ENCODE peak calls at places on chromosome X, in ten cellular contexts. C is ovary, O is tibial nerve, I is right lobe of liver, H is testis, N is prostate gland, D is suprapubic skin, R is IMR-90, B is Peyer's patch, X is sigmoid colon. K is an unnamed sample. For H3K36me3 and H3K9me3, the result is how much of the 10 kb centered on the place peaks cover.

GRCh38 chrX:39931554-39932282 is 166.0 kb downstream of the BCOR start:
- DNase-seq in C (no peak), D (no peak), R (no peak), O (no peak), X (no peak), N (no peak), I (no peak), B (no peak), H (no peak), K (no peak)

GRCh38 chrX:103376979-103377324 is 614 bp downstream of the BEX3 start:
- DNase-seq in B (no peak), X (no peak), H (peak), R (peak), O (no peak), C (peak), D (no peak), N (no peak), I (peak), K (peak)

GRCh38 chrX:133171962-133172708 is 46.0 kb downstream of the TFDP3 start:
- DNase-seq in B (no peak), D (no peak), I (no peak), X (no peak), N (no peak), R (no peak), C (no peak), H (no peak), O (no peak), K (no peak)

GRCh38 chrX:48899078-48899410 is 1.3 kb downstream of the PQBP1 start:
- DNase-seq in H (no peak), X (no peak), B (no peak), D (no peak), N (no peak), R (no peak), C (no peak), O (no peak), I (no peak), K (no peak)

GRCh38 chrX:11261260-11261659 is 32.0 kb upstream of the AMELX start:
- DNase-seq in B (no peak), N (no peak), D (no peak), O (no peak), C (no peak), R (peak), I (no peak), H (no peak), X (no peak), K (no peak)

GRCh38 chrX:20204354-20204753 is 62.4 kb downstream of the RPS6KA3 start:
- DNase-seq in X (no peak), C (no peak), D (no peak), I (no peak), B (no peak), O (no peak), N (no peak), R (no peak), H (no peak), K (no peak)

GRCh38 chrX:154805696-154806091 is 409 bp upstream of the MPP1 start:
- DNase-seq in N (no peak), R (peak), O (no peak), H (no peak), B (no peak), X (no peak), D (no peak), I (no peak), C (no peak), K (no peak)

GRCh38 chrX:130079824-130080406 is 30.4 kb downstream of the ELF4 start:
- DNase-seq in O (no peak), N (peak), R (peak), B (peak), C (peak), H (peak), D (no peak), I (peak), X (peak), K (peak)

GRCh38 chrX:97234471-97235097 is 350.9 kb downstream of the RPA4 start:
- DNase-seq in D (no peak), I (no peak), O (no peak), X (no peak), N (no peak), R (no peak), B (no peak), C (no peak), H (no peak), K (no peak)

GRCh38 chrX:119477812-119478232 is 9.6 kb downstream of the SLC25A5 start:
- DNase-seq in C (no peak), H (no peak), D (no peak), I (peak), B (no peak), O (peak), X (no peak), R (peak), N (no peak), K (peak)

GRCh38 chrX:105829006-105829405 is 6.7 kb downstream of the NRK start:
- DNase-seq in C (no peak), B (no peak), X (no peak), N (no peak), H (no peak), I (no peak), O (no peak), R (peak), D (no peak), K (no peak)

GRCh38 chrX:54076903-54077302 is 32.6 kb upstream of the PHF8 start:
- DNase-seq in C (no peak), N (no peak), I (no peak), H (no peak), R (peak), D (no peak), B (no peak), X (no peak), O (no peak), K (no peak)

GRCh38 chrX:152865232-152865920 is 32.5 kb upstream of the ZNF185 start:
- DNase-seq in H (peak), B (no peak), N (peak), C (no peak), R (no peak), X (no peak), I (no peak), O (no peak), D (no peak), K (no peak)

GRCh38 chrX:133681416-133681815 is 266.1 kb upstream of the GPC4 start:
- DNase-seq in D (no peak), I (no peak), R (no peak), H (no peak), N (no peak), O (no peak), X (no peak), B (no peak), C (no peak), K (no peak)

GRCh38 chrX:153909024-153909979 is 4.8 kb downstream of the AVPR2 start:
- DNase-seq in D (no peak), O (no peak), X (peak), C (no peak), N (no peak), R (no peak), I (no peak), H (no peak), B (no peak), K (no peak)

GRCh38 chrX:154452823-154453222 is 5.3 kb upstream of the PLXNA3 start:
- DNase-seq in X (no peak), I (no peak), B (no peak), C (no peak), R (no peak), H (no peak), N (no peak), O (no peak), D (no peak), K (no peak)

GRCh38 chrX:139766545-139766983 is 58.6 kb upstream of the MCF2 start:
- DNase-seq in I (no peak), R (no peak), O (no peak), X (no peak), D (no peak), H (no peak), C (no peak), B (no peak), N (no peak), K (no peak)

GRCh38 chrX:150643271-150643670 is 49.9 kb upstream of the MTMR1 start:
- DNase-seq in X (no peak), N (no peak), D (no peak), R (peak), C (no peak), I (no peak), H (no peak), O (no peak), B (no peak), K (no peak)

GRCh38 chrX:16748425-16748824 is 29.0 kb downstream of the SYAP1 start:
- DNase-seq in I (no peak), N (no peak), O (no peak), X (no peak), H (no peak), D (no peak), B (no peak), C (no peak), R (no peak), K (no peak)

GRCh38 chrX:16750136-16750535 is 30.7 kb downstream of the SYAP1 start:
- DNase-seq in N (no peak), B (no peak), D (no peak), O (no peak), C (no peak), H (no peak), R (no peak), I (no peak), X (no peak), K (no peak)

DNA sequence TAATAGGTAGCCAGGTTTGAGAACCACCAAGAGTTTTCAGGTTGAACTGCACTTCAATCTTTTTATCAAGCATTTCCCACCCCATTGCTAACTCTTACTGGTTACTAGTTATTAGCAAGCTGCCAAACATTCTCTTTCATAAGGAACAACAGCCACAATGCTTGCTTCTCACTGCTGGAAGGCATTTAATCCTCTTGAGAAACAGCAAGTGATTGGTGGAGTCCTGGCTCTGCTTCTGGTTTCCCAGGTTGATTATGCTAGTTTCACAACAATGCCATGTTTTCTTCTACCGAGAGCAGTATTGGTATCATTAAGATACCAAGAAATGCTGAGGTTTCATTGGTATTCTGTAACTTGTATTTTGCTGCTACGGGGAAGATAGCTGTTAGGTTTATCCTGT is 32.2 kb upstream of the TXLNG start:
- DNase-seq in C (no peak), O (no peak), X (no peak), B (no peak), D (no peak), R (no peak), I (no peak), H (no peak), N (no peak), K (no peak)
- H3K36me3 ChIP-seq in C (under half), O (under half), X (under half), B (under half), D (under half), R (under half), I (under half), H (under half), N (under half), K (under half)

GRCh38 chrX:17237146-17237545 is 137.9 kb upstream of the NHS start:
- DNase-seq in N (no peak), H (no peak), R (no peak), X (no peak), O (no peak), D (no peak), I (no peak), C (no peak), B (no peak), K (no peak)
- TF ChIP-seq POLR2A in N (no peak), H (no peak), R (no peak), X (no peak), O (no peak), D (no peak), I (no peak), C (no peak), B (no peak), K (no peak)

GRCh38 chrX:69214463-69214862 is 49.2 kb upstream of the PJA1 start:
- DNase-seq in C (no peak), X (no peak), N (no peak), R (no peak), I (no peak), H (no peak), B (no peak), D (no peak), O (no peak), K (no peak)
- H3K9me3 ChIP-seq in C (under half), X (under half), N (under half), R (under half), I (under half), H (under half), B (under half), D (under half), O (under half), K (under half)

DNA sequence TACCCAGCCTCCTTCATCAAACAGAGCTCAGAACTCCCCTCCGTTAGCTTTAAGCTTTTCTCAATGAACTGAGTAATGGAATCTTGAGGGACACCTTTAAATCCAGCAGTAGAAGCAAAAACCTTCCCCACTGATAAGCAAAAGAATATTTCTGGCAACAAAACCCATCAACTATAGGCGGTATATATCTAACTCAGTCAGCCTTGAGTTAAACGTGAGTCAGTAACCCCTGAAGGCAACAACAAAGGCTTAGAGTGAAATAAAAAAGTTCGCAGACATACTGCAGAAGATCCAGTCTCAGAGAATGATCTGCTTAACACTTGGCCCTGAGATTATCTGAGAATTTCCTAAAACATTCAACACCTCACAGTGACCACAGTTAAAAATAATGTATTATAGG is 77.2 kb downstream of the DMD start:
- DNase-seq in C (no peak), I (no peak), X (no peak), B (no peak), H (no peak), R (no peak), N (no peak), D (no peak), O (no peak), K (no peak)
- H3K36me3 ChIP-seq in C (under half), I (under half), X (under half), B (under half), H (under half), R (under half), N (under half), D (under half), O (under half), K (under half)

GRCh38 chrX:41921492-41922124 is 1.7 kb downstream of the CASK start:
- DNase-seq in R (peak), C (no peak), N (peak), X (no peak), D (no peak), O (no peak), I (no peak), H (no peak), B (no peak), K (no peak)

GRCh38 chrX:41922125-41922521 is 1.2 kb downstream of the CASK start:
- DNase-seq in I (peak), H (peak), N (peak), C (no peak), O (no peak), R (peak), D (no peak), X (no peak), B (no peak), K (no peak)

GRCh38 chrX:41923925-41924693 is 755 bp upstream of the CASK start:
- DNase-seq in C (no peak), N (peak), D (no peak), R (peak), O (no peak), I (peak), B (peak), X (no peak), H (peak), K (peak)

GRCh38 chrX:41922694-41923171 is 621 bp downstream of the CASK start:
- DNase-seq in I (peak), D (peak), H (peak), B (peak), O (no peak), X (no peak), N (peak), R (no peak), C (peak), K (peak)

DNA sequence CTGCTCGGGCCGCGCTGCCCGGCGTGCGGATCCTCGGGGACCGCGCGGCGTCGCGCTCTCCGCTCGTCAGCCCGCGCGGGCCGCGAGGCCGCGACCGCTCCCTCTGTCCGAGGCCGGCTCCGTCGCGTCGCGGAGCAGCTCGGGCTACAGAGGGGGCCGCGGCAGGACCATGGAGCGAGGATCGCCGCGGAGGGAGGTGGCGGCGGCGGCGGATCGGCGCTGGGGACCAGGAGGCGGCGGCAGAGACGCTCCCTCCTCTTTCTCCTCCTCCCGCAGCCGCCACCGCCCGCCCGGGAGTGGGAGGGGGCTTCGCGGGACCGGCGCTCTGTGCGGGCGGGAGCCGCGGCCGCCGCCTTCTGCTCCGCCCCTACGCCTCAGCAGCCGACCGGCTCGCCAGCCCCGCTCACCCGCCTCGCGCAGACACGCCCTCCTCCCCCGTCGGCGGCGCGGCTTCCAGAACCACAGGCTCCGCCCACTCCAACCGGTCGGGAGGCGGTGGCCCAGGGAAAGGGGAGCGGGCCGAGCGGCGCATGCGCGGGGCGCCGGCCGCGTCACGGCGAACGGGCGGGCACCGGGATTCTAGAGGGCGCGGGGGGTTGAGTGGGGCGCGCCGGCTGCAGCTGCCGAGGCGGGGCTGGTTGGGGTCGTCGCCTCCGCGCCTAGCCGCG is at the start of gene CASK:
- DNase-seq in N (peak), B (peak), X (peak), R (peak), O (peak), D (peak), H (peak), I (peak), C (peak), K (peak)
- TF ChIP-seq POLR2A in N (peak), B (peak), X (no peak), R (no peak), O (peak), D (no peak), H (peak), I (peak), C (peak), K (peak)

DNA sequence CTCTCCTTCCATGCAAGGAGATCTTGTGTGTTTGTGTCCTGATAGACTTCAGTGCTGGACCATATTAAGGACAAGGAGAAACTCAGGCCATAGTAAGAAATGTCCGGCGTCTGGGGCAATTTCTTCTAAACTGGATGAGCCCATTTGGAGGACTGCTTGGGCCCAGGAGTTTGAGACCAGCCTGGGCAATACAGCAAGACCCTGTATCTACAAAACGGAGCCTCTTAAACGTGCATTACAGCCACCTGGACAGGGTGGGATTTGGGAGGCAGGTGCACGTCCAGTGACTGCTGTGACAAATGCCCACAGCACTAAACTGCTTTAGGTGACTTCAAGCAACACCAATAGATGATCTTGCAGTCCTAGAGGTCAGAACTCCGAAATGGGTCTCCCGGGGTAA is 311.9 kb downstream of the DHRSX start:
- DNase-seq in C (no peak), R (no peak), O (no peak), N (no peak), B (no peak), X (no peak), I (no peak), D (no peak), H (no peak), K (no peak)
- H3K9me3 ChIP-seq in C (under half), R (under half), O (under half), N (under half), B (under half), X (under half), I (under half), D (under half), H (under half), K (under half)

K was measured in body of pancreas.